ENCODE peak calls at places on chromosome 12, in five cellular contexts. D is IMR-90, L is GM12878, T is mesothelial cell of epicardium, N is neural crest cell. V is an unnamed sample.

GRCh38 chr12:20367731-20368652 is at the start of gene PDE3A:
- DNase-seq in D (peak; percentile 73), L (no peak), T (peak; percentile 70), N (peak; percentile 61), V (peak; percentile 92)

GRCh38 chr12:6367065-6367968 is 8.0 kb downstream of the SCNN1A start:
- DNase-seq in D (peak; percentile 28), L (peak; percentile 39), T (no peak), N (no peak), V (no peak)

GRCh38 chr12:50220357-50221061 is 53.3 kb upstream of the CERS5 start:
- DNase-seq in D (peak; percentile 72), L (peak; percentile 57), T (no peak), N (no peak), V (peak; percentile 71)

GRCh38 chr12:114272071-114272470 is 133.9 kb downstream of the TBX5 start:
- DNase-seq in D (no peak), L (no peak), T (no peak), N (no peak), V (no peak)

GRCh38 chr12:100959481-100959880 is 164.9 kb downstream of the ANO4 start:
- DNase-seq in D (peak; percentile 83), L (no peak), T (no peak), N (no peak), V (peak; percentile 55)

GRCh38 chr12:19857197-19857596 is 417.9 kb downstream of the AEBP2 start:
- DNase-seq in D (no peak), L (no peak), T (no peak), N (no peak), V (no peak)

GRCh38 chr12:32444895-32445294 is 45.5 kb downstream of the FGD4 start:
- DNase-seq in D (peak; percentile 77), L (no peak), T (no peak), N (no peak), V (peak; percentile 46)

GRCh38 chr12:114869091-114869834 is 185.3 kb upstream of the TBX3 start:
- DNase-seq in D (peak; percentile 85), L (no peak), T (peak; percentile 51), N (no peak), V (peak; percentile 80)